ENCODE peak calls at places on chromosomes 11 and 22, in nine cellular contexts. A, S, W, P, N, Y, H, T and I are unnamed samples.

GRCh38 chr22:29157759-29158535 is 47.7 kb upstream of the EMID1 start:
- DNase-seq in S (no peak), Y (no peak), H (no peak), A (peak; percentile 41), P (no peak), N (no peak), W (peak; percentile 60), T (peak; percentile 29), I (no peak)

GRCh38 chr11:72224587-72225410 is at the start of gene INPPL1:
- DNase-seq in N (no peak), T (peak; percentile 86), A (peak; percentile 92), P (peak; percentile 59), S (peak; percentile 87), W (peak; percentile 80), H (peak; percentile 65), Y (peak; percentile 36), I (no peak)

GRCh38 chr11:64373598-64373974 is 14.6 kb downstream of the RPS6KA4 start:
- DNase-seq in A (no peak), S (peak; percentile 36), W (peak; percentile 54), Y (no peak), T (no peak), P (no peak), N (no peak), H (no peak), I (no peak)

GRCh38 chr11:27317751-27318150 is 45.3 kb downstream of the CCDC34 start:
- DNase-seq in H (no peak), Y (peak; percentile 60), P (no peak), W (no peak), S (no peak), T (no peak), N (no peak), A (no peak), I (no peak)

GRCh38 chr11:8767466-8768142 is 85.0 kb downstream of the RPL27A start:
- DNase-seq in N (no peak), S (no peak), Y (no peak), T (no peak), P (no peak), H (no peak), A (no peak), W (no peak), I (no peak)

GRCh38 chr11:133829566-133829965 is 15.7 kb downstream of the SPATA19 start:
- DNase-seq in A (no peak), S (no peak), N (no peak), P (no peak), T (no peak), H (no peak), Y (no peak), W (no peak), I (no peak)

GRCh38 chr11:15222777-15223176 is 108.1 kb downstream of the INSC start:
- DNase-seq in N (no peak), S (no peak), A (no peak), W (no peak), Y (no peak), H (no peak), P (no peak), T (no peak), I (no peak)

GRCh38 chr22:46067159-46068111 is 82.9 kb upstream of the PPARA start:
- DNase-seq in P (peak; percentile 22), S (no peak), Y (no peak), N (peak; percentile 18), W (no peak), T (peak; percentile 32), A (peak; percentile 48), H (no peak), I (no peak)

GRCh38 chr11:75324189-75324588 is 27.3 kb downstream of the ARRB1 start:
- DNase-seq in N (no peak), W (no peak), A (no peak), S (no peak), Y (no peak), T (no peak), P (no peak), H (no peak), I (no peak)
- H3K4me1 ChIP-seq in N (peaks cover 8% of the 10 kb centered on the region), W (no peaks in the 10 kb centered on the region), A (peaks cover 10% of the 10 kb centered on the region), S (peaks cover 75% of the 10 kb centered on the region), Y (peaks cover 17% of the 10 kb centered on the region), T (peaks cover 26% of the 10 kb centered on the region), P (peaks cover 49% of the 10 kb centered on the region), H (peaks cover 48% of the 10 kb centered on the region), I (peaks cover 17% of the 10 kb centered on the region)

GRCh38 chr22:23579870-23580585 is at the start of gene IGLL1:
- DNase-seq in P (no peak), A (no peak), T (no peak), H (no peak), Y (no peak), N (no peak), W (peak; percentile 96), S (no peak), I (no peak)

GRCh38 chr22:23579280-23579679 is 810 bp downstream of the IGLL1 start:
- DNase-seq in W (peak; percentile 80), T (no peak), Y (no peak), N (no peak), P (no peak), A (no peak), S (no peak), H (no peak), I (no peak)

GRCh38 chr22:23583153-23583552 is 3.1 kb upstream of the IGLL1 start:
- DNase-seq in W (peak; percentile 58), N (no peak), T (no peak), A (no peak), Y (no peak), H (no peak), S (no peak), P (no peak), I (no peak)

GRCh38 chr22:23580586-23581251 is 629 bp upstream of the IGLL1 start:
- DNase-seq in T (no peak), S (no peak), Y (no peak), A (no peak), P (no peak), H (no peak), W (no peak), N (no peak), I (no peak)

DNA sequence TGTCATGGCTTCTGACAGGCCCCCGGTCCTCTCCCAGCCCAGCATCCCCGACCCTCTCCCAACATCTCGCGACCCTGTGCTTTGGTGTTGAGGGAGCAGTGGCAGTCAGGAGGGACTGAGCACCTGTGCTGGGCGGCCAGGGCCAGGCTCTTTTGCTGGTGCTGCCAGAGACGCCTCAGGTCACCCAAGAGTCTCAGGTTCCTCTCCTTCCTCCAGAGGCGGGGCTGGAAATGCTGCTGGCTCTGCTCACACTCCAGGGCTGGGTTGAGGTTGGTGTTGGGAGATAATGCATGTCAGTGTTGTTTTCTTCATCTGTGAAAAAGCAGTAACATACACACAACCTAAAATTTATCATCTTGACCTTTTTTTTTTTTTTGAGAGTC is 1.2 kb upstream of the IGLL1 start:
- DNase-seq in W (peak; percentile 77), H (no peak), N (no peak), A (no peak), Y (no peak), T (no peak), S (no peak), P (no peak), I (no peak)
- H3K4me1 ChIP-seq in W (peaks cover 100% of the 10 kb centered on the region), H (no peaks in the 10 kb centered on the region), N (no peaks in the 10 kb centered on the region), A (no peaks in the 10 kb centered on the region), Y (no peaks in the 10 kb centered on the region), T (no peaks in the 10 kb centered on the region), S (no peaks in the 10 kb centered on the region), P (no peaks in the 10 kb centered on the region), I (no peaks in the 10 kb centered on the region)

GRCh38 chr11:3157381-3158130 is 7.6 kb downstream of the OSBPL5 start:
- DNase-seq in S (peak; percentile 58), W (no peak), P (peak; percentile 22), T (peak; percentile 87), A (peak; percentile 80), N (peak; percentile 12), H (no peak), Y (no peak), I (no peak)

GRCh38 chr11:3158131-3158591 is 6.9 kb downstream of the OSBPL5 start:
- DNase-seq in P (peak; percentile 13), Y (no peak), T (peak; percentile 66), W (no peak), N (peak; percentile 0), A (peak; percentile 65), S (no peak), H (no peak), I (no peak)

GRCh38 chr11:3155691-3156258 is 9.3 kb downstream of the OSBPL5 start:
- DNase-seq in A (peak; percentile 64), S (peak; percentile 34), T (peak; percentile 67), N (peak; percentile 22), W (no peak), H (no peak), Y (no peak), P (peak; percentile 17), I (no peak)

GRCh38 chr11:3156282-3156660 is 8.8 kb downstream of the OSBPL5 start:
- DNase-seq in T (peak; percentile 64), S (no peak), P (peak; percentile 12), A (peak; percentile 70), H (no peak), W (no peak), Y (no peak), N (no peak), I (no peak)

GRCh38 chr11:3156661-3157311 is 8.3 kb downstream of the OSBPL5 start:
- DNase-seq in A (peak; percentile 76), P (peak; percentile 11), T (peak; percentile 91), H (no peak), N (peak; percentile 13), W (no peak), S (peak; percentile 60), Y (no peak), I (no peak)
- H3K4me1 ChIP-seq in A (peaks cover 7% of the 10 kb centered on the region), P (peaks cover 93% of the 10 kb centered on the region), T (peaks cover 44% of the 10 kb centered on the region), H (peaks cover 17% of the 10 kb centered on the region), N (peaks cover 27% of the 10 kb centered on the region), W (no peaks in the 10 kb centered on the region), S (peaks cover 11% of the 10 kb centered on the region), Y (peaks cover 76% of the 10 kb centered on the region), I (no peaks in the 10 kb centered on the region)

GRCh38 chr11:3160252-3161031 is 4.7 kb downstream of the OSBPL5 start:
- DNase-seq in S (peak; percentile 92), P (peak; percentile 87), Y (peak; percentile 94), W (no peak), A (peak; percentile 88), T (peak; percentile 97), H (peak; percentile 89), N (peak; percentile 93), I (no peak)

GRCh38 chr11:3159296-3160190 is 5.6 kb downstream of the OSBPL5 start:
- DNase-seq in Y (no peak), A (peak; percentile 69), N (peak; percentile 68), S (peak; percentile 87), T (peak; percentile 92), H (no peak), W (no peak), P (peak; percentile 74), I (no peak)

GRCh38 chr11:3161720-3162409 is 3.2 kb downstream of the OSBPL5 start:
- DNase-seq in S (no peak), W (no peak), H (no peak), A (peak; percentile 58), Y (no peak), P (peak; percentile 11), T (peak; percentile 49), N (peak; percentile 19), I (no peak)

GRCh38 chr11:3162410-3163240 is 2.5 kb downstream of the OSBPL5 start:
- DNase-seq in A (peak; percentile 68), Y (no peak), T (peak; percentile 62), S (peak; percentile 51), P (peak; percentile 11), W (no peak), N (peak; percentile 12), H (no peak), I (no peak)

DNA sequence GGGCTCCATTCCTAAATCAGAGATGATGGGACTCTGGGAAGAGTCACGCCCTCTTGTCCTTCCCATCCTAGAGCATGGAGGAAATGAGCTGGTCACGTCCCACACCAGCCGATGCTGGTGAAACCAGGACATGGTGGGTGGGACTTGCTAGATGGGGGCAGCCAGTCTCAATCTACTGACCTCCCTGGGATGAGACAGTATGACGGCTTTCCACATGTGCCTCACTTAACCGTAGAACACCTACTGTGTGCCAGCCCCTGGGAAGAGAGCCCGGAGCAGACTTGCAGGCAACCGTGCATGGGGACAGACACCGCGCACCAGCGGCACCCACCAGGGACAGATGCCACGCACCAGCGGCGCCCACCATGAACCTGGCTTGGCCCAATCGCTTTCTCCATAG is 3.8 kb downstream of the OSBPL5 start:
- DNase-seq in P (peak; percentile 19), H (no peak), S (no peak), N (peak; percentile 36), A (peak; percentile 65), Y (no peak), W (no peak), T (peak; percentile 81), I (no peak)
- H3K4me1 ChIP-seq in P (peaks cover 89% of the 10 kb centered on the region), H (peaks cover 13% of the 10 kb centered on the region), S (peaks cover 23% of the 10 kb centered on the region), N (peaks cover 16% of the 10 kb centered on the region), A (peaks cover 4% of the 10 kb centered on the region), Y (peaks cover 52% of the 10 kb centered on the region), W (no peaks in the 10 kb centered on the region), T (peaks cover 47% of the 10 kb centered on the region), I (peaks cover 16% of the 10 kb centered on the region)